ENCODE peak calls at places on chromosomes 12 and 14, in five cellular contexts. K is NB4, Y is cardiac muscle cell, H is iris pigment epithelial cell, N is OCI-LY7. C is an unnamed sample.

GRCh38 chr12:129200576-129200975 is 347.3 kb downstream of the GLT1D1 start:
- DNase-seq in K (no peak), Y (no peak), N (no peak), H (no peak), C (no peak)

GRCh38 chr12:38664661-38665269 is 240.6 kb downstream of the CPNE8 start:
- DNase-seq in H (no peak), K (peak), Y (peak), N (peak), C (peak)

GRCh38 chr12:93540506-93540905 is 32.0 kb upstream of the SOCS2 start:
- DNase-seq in K (no peak), Y (no peak), N (no peak), H (no peak), C (no peak)

GRCh38 chr14:99183716-99184115 is 88.3 kb downstream of the BCL11B start:
- DNase-seq in N (no peak), H (no peak), Y (no peak), K (no peak), C (no peak)

GRCh38 chr14:50521912-50522341 is 10.4 kb downstream of the MAP4K5 start:
- DNase-seq in N (no peak), Y (no peak), K (no peak), H (peak), C (peak)

GRCh38 chr12:92065664-92066063 is 80.0 kb downstream of the BTG1 start:
- DNase-seq in K (no peak), H (no peak), N (no peak), Y (no peak), C (peak)

GRCh38 chr12:21559855-21560569 is 33.9 kb downstream of the SPX start:
- DNase-seq in N (no peak), K (no peak), H (peak), Y (no peak), C (peak)

GRCh38 chr12:53208877-53209463 is 1.9 kb upstream of the ITGB7 start:
- DNase-seq in N (peak), Y (no peak), K (peak), H (no peak), C (no peak)

GRCh38 chr12:123105427-123105826 is 45.5 kb downstream of the PITPNM2 start:
- DNase-seq in K (no peak), Y (no peak), N (no peak), H (no peak), C (no peak)

GRCh38 chr12:121916719-121917118 is 1.7 kb upstream of the CFAP251 start:
- DNase-seq in N (peak), H (peak), K (no peak), Y (no peak), C (no peak)

GRCh38 chr12:58030566-58031279 is 89.4 kb downstream of the ATP23 start:
- DNase-seq in H (peak), K (peak), N (no peak), Y (no peak), C (peak)

GRCh38 chr14:73258845-73259611 is 21.7 kb downstream of the PAPLN start:
- DNase-seq in N (no peak), Y (no peak), H (no peak), K (no peak), C (no peak)

GRCh38 chr14:85508863-85509262 is 21.1 kb upstream of the FLRT2 start:
- DNase-seq in N (no peak), H (no peak), K (no peak), Y (no peak), C (peak)

GRCh38 chr14:104970231-104971068 is 7.7 kb downstream of the AHNAK2 start:
- DNase-seq in N (no peak), Y (no peak), H (peak), K (no peak), C (peak)

GRCh38 chr14:96001866-96002510 is 37.2 kb upstream of the C14orf132 start:
- DNase-seq in K (no peak), N (no peak), H (no peak), Y (no peak), C (no peak)

GRCh38 chr12:9115731-9116689 is at the start of gene A2M:
- DNase-seq in N (no peak), Y (peak), H (peak), K (no peak), C (no peak)

GRCh38 chr12:14691560-14691959 is 4.8 kb downstream of the GUCY2C start:
- DNase-seq in K (peak), N (no peak), Y (no peak), H (no peak), C (no peak)

C was measured in bronchial epithelial cell.